ENCODE peak calls at places on chromosome 22, in ten cellular contexts. F is CD8-positive, alpha-beta T cell; K is activated T-cell treated with anti-CD3 and anti-CD28 coated beads, Interleukin-2, amount 50 U/mL, for 4 hours; W is nephron progenitor cell; P is C1 segment of cervical spinal cord; M is AG04449; Y is AG04450; C is NCI-H1694; S is pancreas; Q is NCI-H1048. G is an unnamed sample.

GRCh38 chr22:31757265-31757664 is 3.4 kb downstream of the DEPDC5 start:
- DNase-seq in F (no peak), K (no peak), W (no peak), P (no peak), M (no peak), Y (no peak), C (no peak), S (no peak), Q (no peak), G (no peak)

GRCh38 chr22:33018232-33018864 is 39.8 kb downstream of the SYN3 start:
- DNase-seq in F (peak; percentile 3), K (peak; percentile 10), W (peak; percentile 79), P (no peak), M (no peak), Y (peak; percentile 10), C (peak; percentile 42), S (peak; percentile 19), Q (peak; percentile 2), G (no peak)

GRCh38 chr22:46907578-46908215 is 145.2 kb downstream of the TBC1D22A start:
- DNase-seq in F (no peak), K (no peak), W (no peak), P (no peak), M (no peak), Y (no peak), C (no peak), S (no peak), Q (no peak), G (no peak)

GRCh38 chr22:36134167-36134566 is 26.4 kb downstream of the APOL3 start:
- DNase-seq in F (no peak), K (no peak), W (no peak), P (no peak), M (no peak), Y (no peak), C (no peak), S (no peak), Q (no peak), G (no peak)

GRCh38 chr22:31148516-31148915 is 8.2 kb upstream of the PLA2G3 start:
- DNase-seq in F (no peak), K (no peak), W (no peak), P (no peak), M (no peak), Y (no peak), C (no peak), S (no peak), Q (no peak), G (no peak)

GRCh38 chr22:48944756-48945620 is 882.7 kb downstream of the BRD1 start:
- DNase-seq in F (no peak), K (no peak), W (no peak), P (no peak), M (no peak), Y (no peak), C (no peak), S (no peak), Q (no peak), G (peak; percentile 58)

GRCh38 chr22:31085493-31085824 is 4.3 kb downstream of the SMTN start:
- DNase-seq in F (no peak), K (no peak), W (no peak), P (peak; percentile 67), M (no peak), Y (no peak), C (no peak), S (peak; percentile 57), Q (no peak), G (no peak)

GRCh38 chr22:42964994-42965699 is 49.8 kb downstream of the PACSIN2 start:
- DNase-seq in F (no peak), K (no peak), W (peak; percentile 53), P (no peak), M (no peak), Y (no peak), C (no peak), S (no peak), Q (no peak), G (no peak)

GRCh38 chr22:49894321-49895072 is 23.7 kb downstream of the ALG12 start:
- DNase-seq in F (no peak), K (no peak), W (no peak), P (no peak), M (no peak), Y (no peak), C (no peak), S (no peak), Q (no peak), G (no peak)

GRCh38 chr22:41288245-41288946 is 2.4 kb upstream of the RANGAP1 start:
- DNase-seq in F (no peak), K (no peak), W (no peak), P (no peak), M (no peak), Y (peak; percentile 59), C (no peak), S (peak; percentile 62), Q (no peak), G (peak; percentile 59)

GRCh38 chr22:44260216-44261035 is 52.3 kb downstream of the SHISAL1 start:
- DNase-seq in F (no peak), K (no peak), W (no peak), P (no peak), M (no peak), Y (no peak), C (no peak), S (no peak), Q (no peak), G (peak; percentile 14)

GRCh38 chr22:45444168-45444567 is 30.7 kb downstream of the RIBC2 start:
- DNase-seq in F (no peak), K (no peak), W (no peak), P (no peak), M (no peak), Y (no peak), C (no peak), S (no peak), Q (no peak), G (no peak)

GRCh38 chr22:39933741-39934140 is 26.5 kb upstream of the TMA7B start:
- DNase-seq in F (no peak), K (no peak), W (no peak), P (no peak), M (no peak), Y (no peak), C (no peak), S (no peak), Q (no peak), G (no peak)

G was measured in upper lobe of left lung.